ENCODE peak calls at places on chromosomes 4 and X, in ten cellular contexts. R is Right ventricle myocardium superior; U is activated CD8-positive, alpha-beta memory T cell treated with anti-CD3 and anti-CD28 coated beads, Interleukin-2, amount 10 ng/mL, durations not matched to agents 7 days and 5 days; K is pancreas; L is natural killer cell; O is naive B cell; Q is activated naive CD8-positive, alpha-beta T cell treated with anti-CD3 and anti-CD28 coated beads, Interleukin-2, amount 10 ng/mL, durations not matched to agents 7 days and 5 days; D is effector memory CD8-positive, alpha-beta T cell; T is activated CD4-positive, alpha-beta T cell treated with anti-CD3 and anti-CD28 coated beads for 36 hours; C is HepG2. V is an unnamed sample.
A peak's percentile ranks its signal among the peaks of the same experiment; 100 is the strongest.

GRCh38 chr4:35516102-35516501 is 728.2 kb downstream of the ARAP2 start:
- ATAC-seq in Q (no peak), R (no peak), O (no peak), D (no peak), L (no peak), U (no peak), T (no peak), K (no peak), C (no peak), V (no peak)

GRCh38 chrX:69033936-69034335 is 131.3 kb downstream of the PJA1 start:
- ATAC-seq in L (no peak), D (no peak), K (no peak), U (no peak), O (no peak), Q (no peak), T (no peak), R (no peak), C (no peak), V (no peak)

GRCh38 chr4:108774809-108775530 is 12.1 kb upstream of the ETNPPL start:
- ATAC-seq in O (no peak), C (peak; percentile 59), Q (no peak), L (no peak), T (no peak), D (no peak), R (peak; percentile 96), U (no peak), K (peak; percentile 98), V (no peak)

GRCh38 chr4:78363031-78363430 is 188.5 kb upstream of the ANXA3 start:
- ATAC-seq in O (no peak), R (no peak), L (no peak), D (no peak), C (no peak), K (no peak), T (no peak), U (no peak), Q (no peak), V (no peak)

GRCh38 chrX:115958687-115959359 is 211.7 kb upstream of the AGTR2 start:
- ATAC-seq in D (no peak), T (no peak), C (peak; percentile 65), L (no peak), Q (no peak), U (no peak), O (no peak), K (peak; percentile 58), R (no peak), V (peak; percentile 77)

GRCh38 chr4:148203056-148203898 is 238.9 kb downstream of the NR3C2 start:
- ATAC-seq in R (peak; percentile 90), U (no peak), Q (no peak), T (no peak), C (no peak), L (no peak), D (no peak), K (peak; percentile 94), O (no peak), V (no peak)

GRCh38 chrX:11089802-11090201 is 21.3 kb upstream of the HCCS start:
- ATAC-seq in L (no peak), U (no peak), T (no peak), D (no peak), R (no peak), C (no peak), O (no peak), Q (no peak), K (no peak), V (no peak)

GRCh38 chrX:45191383-45191782 is 9.3 kb downstream of the DIPK2B start:
- ATAC-seq in D (no peak), U (no peak), Q (no peak), K (no peak), R (no peak), T (peak; percentile 70), L (no peak), O (peak; percentile 78), C (no peak), V (no peak)

GRCh38 chr4:123898941-123899666 is 502.5 kb downstream of the SPRY1 start:
- ATAC-seq in K (no peak), L (no peak), Q (no peak), D (no peak), U (no peak), C (no peak), O (no peak), R (no peak), T (no peak), V (no peak)

GRCh38 chr4:93654276-93654675 is 174.3 kb upstream of the ATOH1 start:
- ATAC-seq in T (no peak), K (no peak), D (no peak), U (no peak), C (no peak), Q (no peak), L (no peak), O (no peak), R (no peak), V (no peak)

GRCh38 chr4:38621004-38621684 is 42.9 kb upstream of the KLF3 start:
- ATAC-seq in D (no peak), L (peak; percentile 24), K (peak; percentile 95), T (no peak), U (no peak), C (peak; percentile 64), Q (no peak), O (no peak), R (peak; percentile 91), V (no peak)

GRCh38 chr4:26717332-26717731 is 133.4 kb downstream of the TBC1D19 start:
- ATAC-seq in D (no peak), L (no peak), R (no peak), U (no peak), Q (no peak), T (no peak), O (no peak), C (no peak), K (no peak), V (peak; percentile 51)

GRCh38 chrX:136496768-136497555 is 430 bp upstream of the HTATSF1 start:
- ATAC-seq in L (peak; percentile 81), T (peak; percentile 76), C (peak; percentile 91), D (peak; percentile 77), K (peak; percentile 93), R (peak; percentile 97), Q (peak; percentile 82), O (peak; percentile 75), U (peak; percentile 83), V (peak; percentile 84)

GRCh38 chr4:183533698-183534097 is 28.8 kb downstream of the ING2 start:
- ATAC-seq in Q (no peak), T (no peak), C (peak; percentile 26), D (no peak), U (no peak), O (no peak), L (no peak), R (no peak), K (no peak), V (no peak)

GRCh38 chr4:21765810-21766407 is 182.7 kb downstream of the KCNIP4 start:
- ATAC-seq in L (peak; percentile 57), T (no peak), D (no peak), O (no peak), C (peak; percentile 85), K (peak; percentile 90), Q (peak; percentile 50), R (no peak), U (no peak), V (peak; percentile 73)

GRCh38 chr4:153022233-153022632 is 86.1 kb downstream of the FHDC1 start:
- ATAC-seq in L (no peak), K (peak; percentile 36), D (no peak), R (no peak), U (no peak), C (no peak), T (no peak), Q (no peak), O (no peak), V (no peak)

GRCh38 chrX:53280316-53280702 is 1.1 kb downstream of the IQSEC2 start:
- ATAC-seq in T (peak; percentile 30), C (no peak), D (no peak), O (peak; percentile 72), K (no peak), L (no peak), Q (no peak), U (peak; percentile 27), R (no peak), V (no peak)

GRCh38 chr4:118224239-118224829 is 128.5 kb downstream of the PRSS12 start:
- ATAC-seq in Q (no peak), R (no peak), K (peak; percentile 68), T (no peak), U (no peak), L (no peak), C (peak; percentile 64), O (no peak), D (no peak), V (peak; percentile 80)